ENCODE peak calls at places on chromosomes 5 and 9, in eight cellular contexts. R, H, N, I, Z, F, M and X are unnamed samples.
A peak's percentile ranks its signal among the peaks of the same experiment; 100 is the strongest.

GRCh38 chr9:129840024-129840423 is 4.8 kb downstream of the USP20 start:
- DNase-seq in R (no peak), H (no peak), N (no peak), I (no peak), Z (no peak), F (no peak), M (no peak), X (no peak)

GRCh38 chr9:131111854-131112311 is 13.5 kb upstream of the NUP214 start:
- DNase-seq in R (peak; percentile 32), H (no peak), N (peak; percentile 73), I (no peak), Z (no peak), F (no peak), M (no peak), X (no peak)

GRCh38 chr5:96220610-96221390 is 212.2 kb downstream of the PCSK1 start:
- DNase-seq in R (no peak), H (no peak), N (no peak), I (no peak), Z (no peak), F (no peak), M (no peak), X (no peak)

GRCh38 chr9:124975131-124975530 is 34.2 kb upstream of the GOLGA1 start:
- DNase-seq in R (peak; percentile 39), H (no peak), N (no peak), I (no peak), Z (no peak), F (peak; percentile 52), M (no peak), X (no peak)

GRCh38 chr9:97978706-97979105 is 4.4 kb upstream of the ANP32B start:
- DNase-seq in R (no peak), H (no peak), N (no peak), I (no peak), Z (no peak), F (no peak), M (no peak), X (no peak)

GRCh38 chr9:4490705-4491620 is 695 bp downstream of the SLC1A1 start:
- DNase-seq in R (peak; percentile 32), H (peak; percentile 15), N (no peak), I (peak; percentile 21), Z (no peak), F (no peak), M (no peak), X (peak; percentile 32)

GRCh38 chr5:41788800-41789395 is 81.3 kb downstream of the OXCT1 start:
- DNase-seq in R (no peak), H (no peak), N (no peak), I (no peak), Z (no peak), F (no peak), M (no peak), X (no peak)

GRCh38 chr9:137509198-137509597 is 41.0 kb downstream of the PNPLA7 start:
- DNase-seq in R (no peak), H (no peak), N (no peak), I (no peak), Z (no peak), F (no peak), M (no peak), X (no peak)

GRCh38 chr9:32455738-32456137 is 70.3 kb downstream of the RIGI start:
- DNase-seq in R (no peak), H (no peak), N (no peak), I (no peak), Z (no peak), F (no peak), M (no peak), X (no peak)

GRCh38 chr9:128203842-128204551 is 818 bp downstream of the DNM1 start:
- DNase-seq in R (peak; percentile 74), H (no peak), N (peak; percentile 36), I (peak; percentile 56), Z (no peak), F (no peak), M (no peak), X (peak; percentile 93)

GRCh38 chr5:32462618-32463017 is 18.1 kb upstream of the ZFR start:
- DNase-seq in R (no peak), H (no peak), N (no peak), I (no peak), Z (no peak), F (no peak), M (no peak), X (no peak)

GRCh38 chr5:35598707-35599370 is 18.8 kb upstream of the SPEF2 start:
- DNase-seq in R (peak; percentile 77), H (no peak), N (no peak), I (peak; percentile 8), Z (peak; percentile 38), F (no peak), M (no peak), X (no peak)
- TF ChIP-seq CTCF in R (peak; percentile 77), H (no peak), N (no peak), I (peak; percentile 35), Z (no peak), F (peak; percentile 16), M (peak; percentile 16), X (no peak)

GRCh38 chr5:95181650-95182049 is 103.2 kb downstream of the MCTP1 start:
- DNase-seq in R (no peak), H (no peak), N (no peak), I (no peak), Z (no peak), F (no peak), M (no peak), X (no peak)

GRCh38 chr5:95172659-95173058 is 112.2 kb downstream of the MCTP1 start:
- DNase-seq in R (peak; percentile 25), H (no peak), N (no peak), I (no peak), Z (no peak), F (no peak), M (no peak), X (no peak)

GRCh38 chr5:95178046-95178651 is 106.7 kb downstream of the MCTP1 start:
- DNase-seq in R (peak; percentile 90), H (peak; percentile 22), N (peak; percentile 25), I (peak; percentile 36), Z (no peak), F (no peak), M (peak; percentile 88), X (no peak)
- TF ChIP-seq CTCF in R (peak; percentile 82), H (no peak), N (peak; percentile 27), I (peak; percentile 24), Z (no peak), F (no peak), M (peak; percentile 56), X (peak; percentile 14)

GRCh38 chr5:141199359-141200235 is at the start of gene PCDHB11:
- DNase-seq in R (peak; percentile 72), H (no peak), N (no peak), I (no peak), Z (no peak), F (peak; percentile 50), M (no peak), X (no peak)
- TF ChIP-seq CTCF in R (peak; percentile 79), H (no peak), N (peak; percentile 50), I (peak; percentile 16), Z (no peak), F (peak; percentile 67), M (no peak), X (peak; percentile 21)

GRCh38 chr5:139636207-139636792 is 11.8 kb upstream of the CXXC5 start:
- DNase-seq in R (no peak), H (no peak), N (no peak), I (peak; percentile 24), Z (peak; percentile 61), F (peak; percentile 95), M (no peak), X (no peak)

GRCh38 chr5:139636975-139637408 is 11.2 kb upstream of the CXXC5 start:
- DNase-seq in R (no peak), H (no peak), N (no peak), I (peak; percentile 20), Z (no peak), F (peak; percentile 46), M (no peak), X (no peak)

GRCh38 chr5:139638090-139638735 is 9.9 kb upstream of the CXXC5 start:
- DNase-seq in R (peak; percentile 71), H (no peak), N (no peak), I (peak; percentile 85), Z (peak; percentile 86), F (peak; percentile 95), M (peak; percentile 93), X (peak; percentile 67)

GRCh38 chr5:139638736-139639618 is 9.2 kb upstream of the CXXC5 start:
- DNase-seq in R (no peak), H (no peak), N (no peak), I (peak; percentile 6), Z (peak; percentile 22), F (no peak), M (no peak), X (peak; percentile 84)

DNA sequence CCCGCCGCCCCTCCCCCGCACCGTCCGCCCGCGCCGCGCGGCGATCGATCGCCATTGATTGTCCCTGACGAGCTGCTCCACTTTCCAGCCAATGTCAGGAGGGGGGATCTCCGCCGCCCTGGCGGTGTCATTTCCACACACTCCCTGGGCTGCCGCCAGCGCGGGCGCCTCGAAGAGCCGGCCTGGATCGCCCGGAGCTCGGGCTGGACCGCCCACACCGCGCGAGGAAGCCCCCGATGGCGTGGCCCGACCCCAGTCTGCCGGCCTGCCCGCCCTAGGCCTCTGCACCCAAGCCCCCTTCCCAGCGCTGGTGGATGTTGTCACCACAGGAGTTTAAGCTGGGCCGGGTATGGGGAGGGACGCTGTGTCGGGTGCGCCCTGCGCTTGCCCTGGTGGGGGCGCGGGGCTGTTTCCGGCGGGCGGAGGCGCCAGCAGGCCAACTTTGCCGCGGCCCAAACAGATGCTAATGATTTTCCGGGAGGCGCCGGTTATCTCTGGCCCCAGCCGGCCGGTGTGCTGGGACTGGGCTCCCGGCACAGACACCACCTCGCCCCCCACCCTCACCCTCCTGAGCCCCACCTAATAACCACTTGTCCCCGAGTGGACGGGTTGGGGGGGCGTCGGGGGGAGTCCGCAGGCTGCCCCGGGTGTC is 10.6 kb upstream of the CXXC5 start:
- DNase-seq in R (peak; percentile 88), H (peak; percentile 80), N (peak; percentile 75), I (peak; percentile 91), Z (peak; percentile 83), F (peak; percentile 83), M (peak; percentile 94), X (peak; percentile 91)
- TF ChIP-seq CTCF in R (peak; percentile 35), H (peak; percentile 77), N (peak; percentile 37), I (peak; percentile 35), Z (peak; percentile 25), F (peak; percentile 33), M (peak; percentile 29), X (no peak)

GRCh38 chr9:113935677-113936380 is 59.7 kb downstream of the ZNF618 start:
- DNase-seq in R (no peak), H (no peak), N (no peak), I (no peak), Z (peak; percentile 14), F (no peak), M (peak; percentile 59), X (no peak)

GRCh38 chr9:113934826-113935676 is 58.9 kb downstream of the ZNF618 start:
- DNase-seq in R (no peak), H (no peak), N (no peak), I (no peak), Z (peak; percentile 21), F (no peak), M (peak; percentile 79), X (no peak)

GRCh38 chr9:113933671-113934070 is 57.6 kb downstream of the ZNF618 start:
- DNase-seq in R (no peak), H (no peak), N (no peak), I (no peak), Z (peak; percentile 15), F (no peak), M (no peak), X (no peak)

GRCh38 chr9:113933188-113933587 is 57.1 kb downstream of the ZNF618 start:
- DNase-seq in R (no peak), H (no peak), N (no peak), I (no peak), Z (no peak), F (no peak), M (peak; percentile 19), X (no peak)

GRCh38 chr9:113934167-113934566 is 58.1 kb downstream of the ZNF618 start:
- DNase-seq in R (no peak), H (no peak), N (no peak), I (no peak), Z (peak; percentile 17), F (no peak), M (peak; percentile 42), X (no peak)
- TF ChIP-seq CTCF in R (peak; percentile 55), H (no peak), N (no peak), I (no peak), Z (no peak), F (no peak), M (no peak), X (peak; percentile 3)